ENCODE peak calls at places on chromosomes 12 and 14, in six cellular contexts. X, T, G, I, B and F are unnamed samples.

GRCh38 chr12:4289334-4289878 is 15.8 kb downstream of the CCND2 start:
- DNase-seq in B (no peak), T (no peak), I (no peak), X (no peak), G (no peak), F (no peak)

GRCh38 chr12:79857675-79858074 is 77.2 kb downstream of the PPP1R12A start:
- DNase-seq in B (no peak), X (no peak), T (no peak), I (no peak), G (no peak), F (no peak)

GRCh38 chr14:103521438-103521961 is 1.1 kb downstream of the CKB start:
- DNase-seq in X (no peak), T (no peak), B (no peak), G (peak), I (no peak), F (peak)

GRCh38 chr12:120261951-120262851 is 3.3 kb downstream of the PXN start:
- DNase-seq in X (no peak), G (peak), B (no peak), I (no peak), T (no peak), F (peak)

GRCh38 chr14:71290960-71291466 is 383.8 kb downstream of the PCNX1 start:
- DNase-seq in X (peak), T (peak), B (no peak), G (peak), I (peak), F (peak)

GRCh38 chr12:103036581-103037214 is 79.2 kb downstream of the ASCL1 start:
- DNase-seq in T (no peak), G (no peak), I (peak), B (no peak), X (no peak), F (no peak)

GRCh38 chr12:127416796-127417195 is 850.2 kb upstream of the TMEM132C start:
- DNase-seq in T (no peak), I (no peak), X (no peak), G (peak), B (no peak), F (no peak)

GRCh38 chr12:92369061-92369460 is 223.4 kb upstream of the BTG1 start:
- DNase-seq in T (no peak), G (no peak), B (no peak), I (no peak), X (no peak), F (no peak)

GRCh38 chr12:89156324-89156723 is 196.0 kb downstream of the DUSP6 start:
- DNase-seq in T (no peak), I (no peak), G (peak), B (no peak), X (no peak), F (no peak)

GRCh38 chr12:68612675-68613074 is 2.0 kb downstream of the RAP1B start:
- DNase-seq in B (no peak), G (no peak), X (no peak), I (no peak), T (no peak), F (no peak)

GRCh38 chr12:104626069-104626690 is 169.4 kb downstream of the CHST11 start:
- DNase-seq in G (no peak), B (no peak), T (no peak), X (no peak), I (no peak), F (no peak)

GRCh38 chr12:49698619-49699545 is 8.3 kb downstream of the FMNL3 start:
- DNase-seq in B (peak), I (peak), X (peak), G (peak), T (peak), F (no peak)

GRCh38 chr14:37591941-37592287 is 3.1 kb downstream of the FOXA1 start:
- DNase-seq in B (no peak), G (no peak), X (peak), I (no peak), T (no peak), F (peak)

GRCh38 chr12:50924439-50925341 is 27.7 kb upstream of the HIGD1C start:
- DNase-seq in B (peak), T (peak), I (peak), X (peak), G (peak), F (peak)

GRCh38 chr12:50924131-50924438 is 28.3 kb upstream of the HIGD1C start:
- DNase-seq in T (no peak), B (peak), G (no peak), I (no peak), X (no peak), F (no peak)

GRCh38 chr12:50926415-50926814 is 25.9 kb upstream of the HIGD1C start:
- DNase-seq in T (no peak), I (no peak), B (no peak), X (no peak), G (no peak), F (no peak)

GRCh38 chr12:50925920-50926319 is 26.4 kb upstream of the HIGD1C start:
- DNase-seq in X (no peak), T (no peak), G (no peak), I (no peak), B (no peak), F (no peak)

GRCh38 chr12:50925342-50925651 is 27.0 kb upstream of the HIGD1C start:
- DNase-seq in G (no peak), X (no peak), B (peak), T (peak), I (no peak), F (peak)
- H3K9ac ChIP-seq in G (no peak), X (peak), B (no peak), T (peak), I (peak), F (peak)

GRCh38 chr14:105694961-105695360 is 168.6 kb downstream of the TMEM121 start:
- DNase-seq in B (no peak), X (no peak), T (no peak), I (no peak), G (no peak), F (no peak)
- H3K27ac ChIP-seq in B (no peak), X (no peak), T (no peak), I (peak), G (no peak), F (no peak)

GRCh38 chr12:26724309-26724702 is 108.7 kb downstream of the ITPR2 start:
- DNase-seq in I (no peak), X (no peak), G (no peak), T (no peak), B (no peak), F (no peak)
- H3K9ac ChIP-seq in I (no peak), X (peak), G (no peak), T (no peak), B (no peak), F (no peak)

GRCh38 chr14:53956427-53957201 is at the start of gene BMP4:
- DNase-seq in X (peak), T (no peak), G (peak), I (no peak), B (peak), F (peak)
- H3K27ac ChIP-seq in X (peak), T (no peak), G (no peak), I (peak), B (no peak), F (peak)

DNA sequence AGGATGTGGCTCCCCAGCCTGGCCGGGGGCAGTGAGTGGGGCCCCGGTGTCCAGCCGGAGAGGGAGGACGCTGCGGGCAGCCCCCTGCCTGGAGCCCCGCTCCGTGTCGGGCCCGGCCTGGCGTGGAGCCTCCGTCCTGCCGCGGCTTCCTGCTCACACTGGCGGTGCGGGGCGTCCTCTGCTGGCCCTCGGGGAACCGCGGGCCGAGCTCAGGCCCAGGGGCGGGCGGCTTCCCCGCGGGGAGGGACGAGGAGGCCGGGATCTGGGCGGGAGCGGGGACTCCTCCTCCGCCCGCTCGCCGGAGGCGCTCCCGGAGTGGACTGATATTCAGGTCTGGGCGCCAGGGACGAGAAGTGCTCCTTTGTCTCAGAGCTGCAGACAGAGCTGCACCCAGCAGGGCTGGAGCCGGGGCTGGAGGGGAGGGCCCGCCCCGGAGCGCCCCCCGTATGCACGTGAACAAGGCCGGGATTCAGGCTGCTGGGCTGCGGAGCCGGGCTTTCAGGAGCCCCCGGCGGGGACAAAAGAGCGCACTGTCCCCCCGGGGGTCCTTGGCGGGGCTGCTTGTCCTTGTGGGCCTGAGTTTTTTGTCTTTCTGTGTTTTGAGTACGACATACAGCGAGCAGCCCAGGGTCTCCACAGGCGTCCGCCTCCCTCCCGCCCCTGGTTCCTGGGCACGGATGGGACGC is 2.3 kb downstream of the MMP17 start:
- DNase-seq in B (peak), I (no peak), T (no peak), X (peak), G (peak), F (peak)
- H3K9ac ChIP-seq in B (no peak), I (no peak), T (no peak), X (peak), G (peak), F (peak)

DNA sequence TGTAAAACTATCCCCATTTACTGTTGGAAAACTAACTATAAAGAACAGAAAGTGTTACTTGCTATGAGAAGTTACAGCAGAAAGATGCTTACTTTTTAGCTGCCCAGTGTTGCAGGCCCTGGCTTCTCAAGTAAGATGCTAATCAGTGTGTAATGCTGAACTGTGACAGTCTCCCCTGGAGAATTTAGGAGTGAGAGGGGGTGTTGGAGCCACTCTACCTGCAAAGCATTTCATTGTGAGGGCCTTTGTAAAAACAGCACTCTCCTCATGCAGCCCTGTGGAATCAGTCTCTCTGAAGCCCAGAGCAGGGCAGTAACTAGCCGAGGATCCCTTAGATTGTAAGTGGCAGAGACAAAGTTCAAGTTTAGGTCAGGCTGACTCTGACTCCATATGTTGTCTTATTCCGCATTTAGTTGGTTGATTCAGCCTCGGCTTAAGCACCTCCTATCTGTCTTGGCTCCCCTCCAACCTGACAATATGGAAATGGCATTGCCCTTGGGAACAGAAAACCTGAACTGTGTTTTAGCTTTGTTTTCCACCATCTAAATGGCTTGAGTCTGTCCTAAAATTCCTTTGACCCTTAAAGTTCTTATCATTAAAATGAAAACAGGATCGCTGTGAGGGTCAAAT is 141.3 kb downstream of the PRKCH start:
- DNase-seq in X (peak), G (peak), T (no peak), B (no peak), I (no peak), F (peak)
- H3K27ac ChIP-seq in X (peak), G (peak), T (no peak), B (no peak), I (no peak), F (no peak)

GRCh38 chr14:23127861-23128260 is 8.8 kb upstream of the CEBPE start:
- DNase-seq in G (no peak), B (no peak), I (no peak), T (no peak), X (no peak), F (no peak)
- H3K9ac ChIP-seq in G (no peak), B (no peak), I (no peak), T (no peak), X (no peak), F (no peak)